ENCODE peak calls at places on chromosomes 4 and X, in seven cellular contexts. L, B, Q, H, M, Y and D are unnamed samples.

GRCh38 chr4:139589619-139590018 is 33.6 kb upstream of the SETD7 start:
- DNase-seq in L (no peak), M (no peak), B (no peak), H (no peak), Y (no peak), Q (no peak), D (no peak)

GRCh38 chr4:36320130-36320902 is 38.9 kb downstream of the DTHD1 start:
- DNase-seq in B (no peak), M (no peak), Y (no peak), H (no peak), L (no peak), Q (no peak), D (peak)

GRCh38 chr4:102564399-102564921 is 63.3 kb downstream of the NFKB1 start:
- DNase-seq in Q (no peak), Y (no peak), B (no peak), M (no peak), H (no peak), L (no peak), D (peak)

GRCh38 chr4:171956678-171957077 is 143.5 kb downstream of the GALNTL6 start:
- DNase-seq in L (no peak), H (no peak), M (no peak), Q (no peak), Y (peak), B (no peak), D (no peak)

GRCh38 chrX:77431227-77431626 is 16.0 kb upstream of the FGF16 start:
- DNase-seq in L (no peak), B (no peak), H (no peak), Y (no peak), M (no peak), Q (no peak), D (no peak)

GRCh38 chrX:135977611-135978010 is 3.8 kb upstream of the MMGT1 start:
- DNase-seq in L (no peak), Q (no peak), H (no peak), Y (no peak), B (no peak), M (peak), D (no peak)

GRCh38 chr4:7719354-7720174 is 220.1 kb downstream of the AFAP1 start:
- DNase-seq in Q (peak), L (peak), M (no peak), B (peak), Y (peak), H (no peak), D (no peak)

GRCh38 chrX:31294475-31294874 is 222.6 kb upstream of the FTHL17 start:
- DNase-seq in Q (no peak), H (no peak), B (no peak), L (no peak), Y (no peak), M (no peak), D (no peak)

GRCh38 chrX:52923781-52924241 is 26.7 kb downstream of the FAM156B start:
- DNase-seq in L (no peak), H (no peak), B (no peak), Y (no peak), M (no peak), Q (no peak), D (peak)

GRCh38 chr4:126533176-126533575 is 1099.6 kb upstream of the INTU start:
- DNase-seq in B (no peak), M (no peak), H (no peak), L (no peak), Y (no peak), Q (no peak), D (no peak)

GRCh38 chrX:48709522-48710117 is 13.1 kb downstream of the SUV39H1 start:
- DNase-seq in M (no peak), L (no peak), B (no peak), Y (no peak), Q (no peak), H (no peak), D (no peak)

GRCh38 chr4:147019061-147019460 is 73.4 kb upstream of the TTC29 start:
- DNase-seq in M (peak), Q (peak), L (peak), H (peak), B (peak), Y (peak), D (no peak)

GRCh38 chr4:17597517-17597916 is 16.9 kb upstream of the MED28 start:
- DNase-seq in H (no peak), B (no peak), L (peak), M (no peak), Q (peak), Y (no peak), D (no peak)

GRCh38 chrX:53262918-53263394 is 18.4 kb downstream of the IQSEC2 start:
- DNase-seq in Q (peak), H (peak), B (no peak), L (no peak), M (no peak), Y (no peak), D (no peak)

GRCh38 chr4:8163436-8164193 is 5.0 kb upstream of the ABLIM2 start:
- DNase-seq in L (no peak), Y (no peak), B (no peak), M (no peak), Q (no peak), H (no peak), D (no peak)

GRCh38 chrX:93673056-93673868 is at the start of gene NAP1L3:
- DNase-seq in M (no peak), B (peak), L (peak), Y (peak), H (no peak), Q (no peak), D (no peak)

GRCh38 chrX:16664059-16664458 is 14.1 kb downstream of the S100G start:
- DNase-seq in Q (no peak), Y (no peak), M (no peak), B (no peak), L (no peak), H (no peak), D (no peak)

DNA sequence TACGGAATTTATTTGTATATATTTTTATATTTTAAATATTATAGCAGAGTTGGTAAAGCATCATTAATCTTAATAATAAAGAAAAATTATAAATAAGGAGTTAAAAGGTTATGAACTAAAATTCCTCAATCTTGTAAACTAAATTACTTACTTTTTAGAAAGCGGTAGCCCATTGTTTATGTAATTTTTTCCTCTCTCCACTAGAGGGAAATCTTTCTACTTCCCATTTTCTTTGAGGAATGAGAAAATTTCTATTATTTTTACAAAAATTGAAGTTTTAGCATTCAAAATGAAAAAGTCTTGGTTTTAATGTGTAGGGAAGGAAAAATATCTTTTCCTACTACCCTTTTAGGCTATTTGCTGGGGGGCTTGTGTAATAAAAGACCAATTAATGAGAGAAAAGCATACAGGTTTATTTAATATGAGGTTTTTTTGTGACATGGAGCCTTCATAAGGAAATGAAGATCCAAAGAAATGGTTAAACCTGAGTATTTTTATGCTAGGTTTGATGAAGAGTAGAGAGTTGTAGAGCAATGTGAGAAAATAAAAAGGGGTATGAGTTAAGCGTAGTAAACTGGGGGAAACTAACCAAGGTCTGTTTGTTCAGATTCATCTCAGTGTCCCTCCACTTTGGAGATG is 68.7 kb upstream of the ADAD1 start:
- DNase-seq in L (no peak), H (no peak), Y (peak), M (no peak), Q (peak), B (no peak), D (no peak)
- TF ChIP-seq SIN3A in L (no peak), H (no peak), Y (no peak), M (no peak), Q (no peak), B (no peak), D (no peak)

DNA sequence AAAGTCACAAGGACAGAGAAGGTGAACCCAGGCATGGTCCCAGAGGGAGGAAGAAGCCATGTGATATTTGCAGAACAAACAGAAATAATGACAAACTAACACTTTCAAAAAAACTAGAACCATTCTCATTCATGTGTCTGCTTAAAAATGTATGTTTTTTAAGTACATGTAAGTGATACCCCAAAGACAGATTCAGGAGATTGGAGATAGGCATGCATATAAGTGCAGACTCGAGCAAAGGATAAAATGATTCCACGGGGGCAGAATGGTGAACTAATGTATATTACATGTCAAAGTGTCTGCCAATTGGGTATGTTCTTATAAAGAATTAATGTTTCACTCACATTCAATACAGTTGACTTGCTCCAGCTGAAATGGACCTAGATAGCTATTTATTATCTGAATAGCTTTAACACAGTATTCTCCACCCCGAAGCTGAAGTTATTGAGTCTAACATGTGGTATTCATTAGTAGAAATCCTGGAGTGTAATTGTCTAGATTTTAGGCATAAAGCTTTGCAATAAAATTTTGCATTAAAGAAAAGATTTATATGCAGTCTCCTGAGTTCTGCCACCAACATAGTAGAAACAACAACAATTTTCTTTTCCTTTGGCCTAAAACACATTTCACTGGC is 90.4 kb upstream of the DCLK2 start:
- DNase-seq in H (no peak), B (no peak), L (no peak), Y (no peak), Q (no peak), M (no peak), D (no peak)
- TF ChIP-seq SIN3A in H (no peak), B (no peak), L (no peak), Y (no peak), Q (no peak), M (no peak), D (no peak)

GRCh38 chr4:10105421-10105820 is 11.2 kb downstream of the WDR1 start:
- DNase-seq in B (no peak), L (no peak), M (no peak), Y (no peak), Q (no peak), H (no peak), D (no peak)
- TF ChIP-seq SIN3A in B (no peak), L (no peak), M (no peak), Y (no peak), Q (no peak), H (no peak), D (no peak)

GRCh38 chr4:1356181-1356998 is 9.4 kb downstream of the UVSSA start:
- DNase-seq in H (no peak), Y (peak), L (peak), B (peak), Q (peak), M (no peak), D (no peak)
- TF ChIP-seq SIN3A in H (no peak), Y (no peak), L (no peak), B (no peak), Q (no peak), M (no peak), D (no peak)

DNA sequence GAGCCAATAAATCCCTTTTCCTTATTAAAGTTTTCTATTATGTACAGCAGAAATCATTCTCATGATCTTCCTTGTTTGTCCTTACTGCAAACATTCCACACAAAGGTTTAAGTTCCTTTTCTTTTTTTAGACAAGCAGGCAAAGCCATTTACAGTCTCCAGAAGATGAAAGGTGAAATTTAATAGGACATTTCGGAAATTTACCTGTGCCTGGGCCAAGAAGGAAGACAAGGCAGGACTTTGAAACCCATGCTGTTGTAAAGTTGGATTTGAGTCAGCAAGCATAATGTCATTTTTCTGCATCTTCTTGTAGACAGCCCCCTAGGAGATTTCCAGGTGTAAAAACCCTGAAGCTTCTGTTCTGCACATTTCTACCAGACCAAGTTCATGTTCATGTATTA is 188.1 kb downstream of the PAPSS1 start:
- DNase-seq in Q (no peak), M (no peak), Y (no peak), H (no peak), B (no peak), L (no peak), D (no peak)
- TF ChIP-seq SIN3A in Q (no peak), M (no peak), Y (no peak), H (no peak), B (no peak), L (no peak), D (no peak)

GRCh38 chr4:111999801-112000200 is 145.5 kb upstream of the FAM241A start:
- DNase-seq in Y (no peak), L (no peak), M (no peak), H (no peak), B (no peak), Q (no peak), D (no peak)
- TF ChIP-seq SIN3A in Y (no peak), L (no peak), M (no peak), H (no peak), B (no peak), Q (no peak), D (no peak)

GRCh38 chr4:177853198-177853597 is 411.0 kb upstream of the AGA start:
- DNase-seq in Q (no peak), H (no peak), L (no peak), Y (no peak), M (no peak), B (no peak), D (no peak)
- TF ChIP-seq SIN3A in Q (no peak), H (no peak), L (no peak), Y (no peak), M (no peak), B (no peak), D (no peak)